ENCODE peak calls at places on chromosomes 7 and 10, in eight cellular contexts. W is heart left ventricle, M is lower lobe of right lung, Y is coronary artery, R is A549, C is substantia nigra, D is psoas muscle, S is caudate nucleus. I is an unnamed sample.

GRCh38 chr7:146106319-146106718 is 10.3 kb upstream of the CNTNAP2 start:
- DNase-seq in S (no peak), Y (no peak), M (no peak), D (no peak), W (no peak), R (no peak), C (no peak), I (no peak)

GRCh38 chr7:47180268-47180826 is 401.6 kb downstream of the TNS3 start:
- DNase-seq in M (no peak), C (no peak), R (peak), S (no peak), D (peak), W (no peak), Y (no peak), I (no peak)

GRCh38 chr7:155850001-155850436 is 37.8 kb upstream of the SHH start:
- DNase-seq in C (no peak), D (no peak), M (no peak), S (no peak), R (no peak), W (no peak), Y (peak), I (no peak)

GRCh38 chr7:123435080-123435700 is 99.2 kb downstream of the IQUB start:
- DNase-seq in R (no peak), D (no peak), Y (no peak), W (no peak), M (no peak), S (no peak), C (no peak), I (no peak)

GRCh38 chr10:24920907-24921881 is 31.2 kb downstream of the PRTFDC1 start:
- DNase-seq in W (peak), S (peak), D (peak), Y (peak), R (peak), M (no peak), C (no peak), I (peak)

GRCh38 chr7:96244992-96245292 is 77.0 kb downstream of the SLC25A13 start:
- DNase-seq in D (no peak), W (no peak), S (no peak), C (no peak), Y (no peak), M (no peak), R (no peak), I (no peak)

GRCh38 chr10:132106431-132106830 is 40.7 kb downstream of the JAKMIP3 start:
- DNase-seq in W (no peak), S (no peak), C (no peak), Y (peak), D (no peak), M (peak), R (no peak), I (peak)

GRCh38 chr10:110993024-110993693 is 73.8 kb downstream of the SHOC2 start:
- DNase-seq in C (no peak), D (no peak), M (no peak), R (no peak), Y (no peak), S (no peak), W (no peak), I (no peak)

GRCh38 chr10:52755297-52756062 is 17.1 kb downstream of the MBL2 start:
- DNase-seq in W (no peak), Y (no peak), S (no peak), D (no peak), C (peak), M (no peak), R (no peak), I (peak)

GRCh38 chr7:44287488-44288380 is 37.7 kb downstream of the CAMK2B start:
- DNase-seq in S (no peak), Y (peak), M (peak), D (no peak), C (no peak), R (no peak), W (peak), I (peak)

GRCh38 chr10:127462643-127463295 is 86.3 kb upstream of the NPS start:
- DNase-seq in M (no peak), S (no peak), W (no peak), R (no peak), C (no peak), Y (no peak), D (no peak), I (no peak)

GRCh38 chr10:6396652-6397051 is 183.4 kb downstream of the PRKCQ start:
- DNase-seq in D (no peak), W (no peak), R (no peak), C (no peak), M (no peak), Y (no peak), S (no peak), I (no peak)

GRCh38 chr10:24207781-24208611 is 942 bp upstream of the KIAA1217 start:
- DNase-seq in C (no peak), Y (no peak), W (peak), S (no peak), M (no peak), D (no peak), R (peak), I (no peak)

GRCh38 chr7:48708635-48709034 is 215.7 kb upstream of the CDC14C start:
- DNase-seq in S (no peak), R (no peak), C (no peak), M (no peak), D (no peak), W (no peak), Y (no peak), I (no peak)

GRCh38 chr7:146713907-146714306 is 597.3 kb downstream of the CNTNAP2 start:
- DNase-seq in D (no peak), S (no peak), M (no peak), Y (no peak), W (no peak), C (no peak), R (no peak), I (no peak)

GRCh38 chr10:46552526-46553237 is 3.8 kb downstream of the GPRIN2 start:
- DNase-seq in R (no peak), C (no peak), S (no peak), M (peak), D (peak), W (peak), Y (peak), I (no peak)

GRCh38 chr7:116776610-116777289 is 85.6 kb upstream of the CAPZA2 start:
- DNase-seq in R (peak), M (no peak), W (no peak), D (no peak), S (no peak), Y (no peak), C (no peak), I (no peak)
- H3K27ac ChIP-seq in R (peak), M (no peak), W (no peak), D (peak), S (no peak), Y (peak), C (no peak), I (no peak)

GRCh38 chr10:109968954-109969644 is 38.7 kb upstream of the ADD3 start:
- DNase-seq in R (no peak), W (no peak), S (no peak), C (no peak), M (no peak), D (no peak), Y (no peak), I (no peak)

GRCh38 chr10:109969907-109970306 is 37.9 kb upstream of the ADD3 start:
- DNase-seq in R (no peak), S (no peak), W (no peak), D (no peak), M (no peak), C (no peak), Y (no peak), I (no peak)

GRCh38 chr10:109966961-109967738 is 40.6 kb upstream of the ADD3 start:
- DNase-seq in M (no peak), W (peak), S (no peak), R (peak), C (no peak), D (no peak), Y (no peak), I (no peak)

GRCh38 chr10:109964318-109964717 is 41.0 kb upstream of the XPNPEP1 start:
- DNase-seq in S (no peak), R (no peak), W (no peak), M (no peak), C (no peak), Y (no peak), D (no peak), I (no peak)

GRCh38 chr10:109967739-109968088 is 40.1 kb upstream of the ADD3 start:
- DNase-seq in S (no peak), Y (no peak), W (no peak), D (no peak), C (no peak), M (no peak), R (no peak), I (no peak)
- H3K27ac ChIP-seq in S (no peak), Y (peak), W (peak), D (no peak), C (no peak), M (no peak), R (no peak), I (peak)

DNA sequence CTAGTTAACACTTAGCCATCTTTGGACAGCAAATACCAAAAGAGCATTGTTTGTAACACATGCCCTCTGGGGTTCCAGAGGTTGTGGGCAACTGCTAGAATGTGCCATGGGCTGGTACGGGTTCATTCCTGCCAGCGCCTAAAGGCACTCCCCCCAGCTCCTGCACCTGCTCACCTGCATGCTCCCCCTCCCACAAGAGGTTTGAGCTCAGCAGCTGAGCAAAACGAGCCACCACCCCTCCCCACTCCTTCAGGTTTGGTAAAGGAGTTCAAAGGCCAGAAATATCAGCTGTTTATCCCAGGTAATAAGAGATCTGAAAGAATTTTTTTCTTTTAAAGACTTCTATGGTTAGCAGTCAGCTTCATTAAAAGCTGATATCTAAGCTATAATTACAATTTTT is 53.5 kb downstream of the HTR7 start:
- DNase-seq in D (no peak), C (no peak), W (no peak), R (no peak), S (no peak), M (no peak), Y (no peak), I (no peak)
- H3K27ac ChIP-seq in D (no peak), C (no peak), W (no peak), R (no peak), S (no peak), M (no peak), Y (no peak), I (no peak)

GRCh38 chr10:68869623-68870022 is 31.5 kb upstream of the DDX50 start:
- DNase-seq in M (no peak), Y (no peak), R (no peak), C (no peak), S (no peak), D (no peak), W (no peak), I (no peak)

GRCh38 chr10:68870061-68870460 is 31.1 kb upstream of the DDX50 start:
- DNase-seq in D (no peak), W (no peak), C (no peak), M (no peak), Y (no peak), S (no peak), R (no peak), I (no peak)

GRCh38 chr10:68870545-68871104 is 30.5 kb upstream of the DDX50 start:
- DNase-seq in Y (no peak), D (no peak), R (no peak), M (no peak), C (no peak), S (no peak), W (no peak), I (no peak)

GRCh38 chr10:68871105-68871711 is 29.9 kb upstream of the DDX50 start:
- DNase-seq in C (no peak), M (no peak), W (no peak), Y (no peak), D (peak), R (peak), S (no peak), I (no peak)

GRCh38 chr10:68871731-68872342 is 29.3 kb upstream of the DDX50 start:
- DNase-seq in S (no peak), M (no peak), C (no peak), Y (no peak), D (no peak), W (no peak), R (no peak), I (no peak)
- H3K27ac ChIP-seq in S (peak), M (no peak), C (no peak), Y (no peak), D (peak), W (no peak), R (no peak), I (no peak)

DNA sequence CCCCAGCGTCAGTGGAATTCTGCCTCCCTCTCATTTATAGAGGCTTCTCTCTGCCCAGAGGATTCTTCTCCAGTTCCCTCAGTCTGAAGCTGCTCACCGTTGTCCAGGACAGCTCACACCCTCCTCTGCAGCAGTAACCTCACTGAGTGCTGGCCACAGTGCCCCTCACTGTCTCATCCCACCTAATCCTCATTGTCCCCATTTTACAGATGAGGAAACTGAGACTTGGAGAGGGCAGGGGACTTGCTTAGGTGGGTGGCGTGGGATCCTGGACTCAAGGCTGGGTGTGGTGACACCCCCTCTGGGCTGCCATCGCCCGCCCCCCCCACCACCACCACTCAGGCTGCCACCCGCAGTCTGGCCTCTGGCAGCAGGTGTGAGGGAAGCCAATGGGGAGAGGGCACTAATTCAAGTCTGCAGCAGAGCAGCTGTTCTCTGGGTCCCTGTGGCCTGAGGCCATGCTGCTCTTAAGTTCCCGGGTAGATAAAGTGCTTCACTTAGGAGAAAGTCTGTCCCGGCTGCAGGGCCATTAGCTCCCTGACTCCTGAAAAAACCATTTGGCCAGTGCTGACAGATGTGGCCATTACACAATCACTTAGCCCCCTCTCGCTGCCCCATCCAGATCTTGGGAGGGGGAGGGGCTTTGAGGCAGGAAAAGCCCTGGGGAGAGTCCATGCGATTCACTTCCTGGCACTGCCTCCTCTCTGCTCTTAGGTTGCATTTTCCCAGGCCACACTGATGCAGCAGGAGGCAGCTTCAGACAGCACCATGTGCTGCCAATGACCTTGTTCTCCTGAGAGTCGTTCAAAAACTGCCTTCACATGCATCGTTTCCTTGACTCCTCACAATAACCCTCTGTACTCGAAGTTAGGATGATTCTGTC is 36.3 kb downstream of the DRGX start:
- DNase-seq in D (no peak), R (no peak), M (no peak), S (no peak), W (peak), C (no peak), Y (no peak), I (no peak)
- H3K27ac ChIP-seq in D (peak), R (no peak), M (no peak), S (no peak), W (peak), C (no peak), Y (peak), I (no peak)

GRCh38 chr7:94908204-94909022 is 1.0 kb downstream of the PPP1R9A start:
- DNase-seq in D (peak), C (peak), M (peak), W (peak), Y (no peak), R (peak), S (peak), I (peak)

GRCh38 chr7:94909023-94909466 is 1.7 kb downstream of the PPP1R9A start:
- DNase-seq in D (no peak), S (no peak), W (no peak), R (peak), Y (no peak), C (no peak), M (no peak), I (no peak)

GRCh38 chr7:94907026-94907419 is 371 bp upstream of the PPP1R9A start:
- DNase-seq in R (peak), C (no peak), W (no peak), Y (no peak), M (no peak), S (no peak), D (no peak), I (no peak)

GRCh38 chr7:94906035-94906796 is 1.2 kb upstream of the PPP1R9A start:
- DNase-seq in M (no peak), S (no peak), W (no peak), D (no peak), Y (no peak), R (no peak), C (no peak), I (no peak)

DNA sequence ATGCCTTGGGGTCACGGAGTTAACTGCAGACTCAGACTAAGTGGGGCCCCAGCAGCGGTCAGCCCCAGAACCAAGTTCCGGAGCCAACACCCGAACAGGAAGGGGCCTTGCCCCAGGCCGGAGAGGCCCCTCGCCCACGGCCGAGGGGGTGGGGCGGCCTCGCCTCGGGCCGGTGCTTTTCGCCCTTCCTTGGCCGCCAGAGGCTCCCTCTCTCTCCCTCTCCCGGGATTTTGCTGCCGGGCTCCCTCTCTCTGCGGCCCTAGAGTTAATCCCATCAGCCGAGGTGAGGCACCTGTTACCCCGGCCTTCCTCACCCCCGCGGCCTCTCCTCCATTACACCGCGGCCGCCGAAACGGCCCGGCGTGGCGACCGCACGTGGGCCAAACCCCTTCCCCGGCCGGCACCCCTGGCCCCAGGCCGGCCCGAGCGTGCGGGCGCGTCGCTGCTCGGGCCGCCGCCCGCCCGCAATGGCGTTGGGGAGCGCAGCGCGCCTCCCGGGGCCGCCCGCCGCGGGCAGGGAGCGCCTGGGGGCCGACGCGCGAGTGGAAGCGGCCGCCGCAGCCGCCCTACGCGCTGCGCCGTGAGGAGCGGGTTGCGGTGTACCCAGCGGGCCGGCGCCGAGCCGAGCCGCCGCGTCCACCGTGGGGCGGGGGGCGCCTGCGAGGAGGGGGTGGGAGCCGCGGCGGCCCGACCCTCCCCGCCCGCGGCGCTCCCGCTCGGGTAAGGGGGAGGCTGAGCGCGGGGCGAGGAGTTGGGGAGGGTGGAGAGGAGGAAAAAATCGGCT is at the start of gene PPP1R9A:
- DNase-seq in C (peak), Y (no peak), M (peak), S (peak), R (peak), W (peak), D (peak), I (peak)
- H3K27ac ChIP-seq in C (peak), Y (peak), M (peak), S (peak), R (peak), W (peak), D (peak), I (peak)

GRCh38 chr7:101728888-101729883 is 88.2 kb upstream of the CUX1 start:
- DNase-seq in D (peak), Y (no peak), C (no peak), M (peak), S (no peak), R (peak), W (no peak), I (peak)
- H3K27ac ChIP-seq in D (no peak), Y (no peak), C (no peak), M (peak), S (no peak), R (peak), W (no peak), I (peak)

DNA sequence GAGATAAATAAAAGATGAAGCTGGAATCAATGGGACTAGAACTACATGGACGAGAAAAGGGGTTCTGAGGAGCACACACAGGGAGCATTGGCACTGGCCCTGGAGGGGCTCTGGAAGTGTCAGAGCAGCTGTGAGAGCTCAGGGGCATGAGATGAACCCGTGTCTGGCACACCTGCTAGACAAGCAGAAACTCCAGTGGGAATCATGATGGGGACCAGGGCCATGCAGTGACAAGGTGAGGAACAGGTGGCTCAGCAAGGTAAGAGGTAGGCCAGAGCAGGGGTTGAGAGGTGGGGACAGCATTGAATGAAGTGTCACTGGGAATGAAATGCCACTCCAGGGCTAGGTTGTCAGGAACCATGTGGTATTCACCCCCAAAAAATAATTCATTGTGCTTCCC is 588.5 kb downstream of the GRID1 start:
- DNase-seq in M (no peak), C (no peak), R (no peak), W (no peak), S (no peak), Y (no peak), D (no peak), I (no peak)
- H3K27ac ChIP-seq in M (no peak), C (no peak), R (no peak), W (no peak), S (no peak), Y (no peak), D (no peak), I (no peak)